ENCODE peak calls at places on chromosomes 7 and 10, in five cellular contexts. L is ovary; X is neuronal stem cell; G is CD8-positive, alpha-beta memory T cell; J is MM.1S. N is an unnamed sample.

GRCh38 chr10:7664707-7665106 is 2.1 kb downstream of the ITIH5 start:
- DNase-seq in L (no peak), G (no peak), J (no peak), X (no peak), N (no peak)

GRCh38 chr7:73828107-73828803 is 2.5 kb upstream of the CLDN4 start:
- DNase-seq in L (no peak), J (no peak), X (no peak), G (no peak), N (peak)

GRCh38 chr7:135662373-135663114 is at the start of gene STMP1:
- DNase-seq in X (peak), L (peak), G (peak), J (peak), N (peak)

GRCh38 chr7:32163141-32163806 is 93.1 kb upstream of the PDE1C start:
- DNase-seq in L (no peak), X (no peak), G (no peak), J (no peak), N (no peak)

GRCh38 chr7:43872401-43873165 is 3.3 kb upstream of the MRPS24 start:
- DNase-seq in G (no peak), X (no peak), J (no peak), L (no peak), N (peak)

GRCh38 chr10:60335708-60336107 is 54.0 kb downstream of the ANK3 start:
- DNase-seq in L (no peak), J (no peak), X (no peak), G (no peak), N (no peak)

GRCh38 chr10:94183666-94184264 is 179.0 kb downstream of the NOC3L start:
- DNase-seq in J (no peak), L (no peak), X (no peak), G (no peak), N (no peak)

GRCh38 chr7:138699661-138700060 is 1.5 kb downstream of the SVOPL start:
- DNase-seq in L (no peak), J (no peak), G (no peak), X (no peak), N (no peak)

GRCh38 chr10:62073429-62073828 is 171.9 kb downstream of the ARID5B start:
- DNase-seq in J (no peak), L (no peak), G (no peak), X (no peak), N (no peak)

DNA sequence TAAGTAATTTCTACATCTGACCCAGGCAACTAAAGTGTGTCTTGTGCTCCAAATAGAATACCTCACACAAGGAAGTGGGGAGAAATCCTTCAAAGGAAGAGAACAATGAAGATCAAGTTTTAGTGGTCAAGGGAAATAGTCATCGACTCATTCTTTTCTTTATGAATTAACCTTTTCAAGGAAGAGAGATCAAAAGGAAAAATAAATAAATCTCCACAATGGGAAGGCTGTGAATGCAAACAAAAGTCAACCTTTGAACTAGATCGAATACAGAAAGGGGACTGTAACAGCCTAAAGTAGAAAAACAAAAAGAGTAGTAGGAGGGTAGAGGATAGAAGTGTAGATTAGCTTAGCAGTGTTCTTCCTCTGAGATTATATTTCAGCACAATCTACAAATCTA is 274.6 kb upstream of the COBL start:
- DNase-seq in G (no peak), X (no peak), L (no peak), J (no peak), N (no peak)
- H3K4me3 ChIP-seq in G (no peak), X (no peak), L (no peak), J (no peak), N (no peak)

GRCh38 chr10:79313320-79313719 is 33.9 kb upstream of the PPIF start:
- DNase-seq in J (no peak), X (no peak), L (no peak), G (no peak), N (no peak)

GRCh38 chr10:79311581-79312407 is 35.5 kb upstream of the PPIF start:
- DNase-seq in G (no peak), L (no peak), J (no peak), X (no peak), N (no peak)

GRCh38 chr10:79313911-79314439 is 33.3 kb upstream of the PPIF start:
- DNase-seq in G (no peak), L (no peak), X (no peak), J (no peak), N (no peak)

GRCh38 chr10:79310911-79311573 is 36.2 kb upstream of the PPIF start:
- DNase-seq in J (no peak), G (no peak), X (peak), L (no peak), N (no peak)

GRCh38 chr10:79312601-79313187 is 34.6 kb upstream of the PPIF start:
- DNase-seq in X (no peak), J (no peak), G (no peak), L (no peak), N (no peak)
- H3K27ac ChIP-seq in X (no peak), J (no peak), G (no peak), L (no peak), N (no peak)

GRCh38 chr7:29146082-29146706 is at the start of gene CPVL:
- DNase-seq in G (no peak), X (peak), L (peak), J (no peak), N (peak)
- H3K4me3 ChIP-seq in G (no peak), X (peak), L (peak), J (peak), N (peak)

GRCh38 chr10:5594271-5595036 is 69.7 kb downstream of the CALML3 start:
- DNase-seq in L (no peak), X (no peak), J (no peak), G (no peak), N (peak)

GRCh38 chr10:5598085-5598690 is 68.2 kb downstream of the ASB13 start:
- DNase-seq in J (no peak), L (no peak), G (no peak), X (no peak), N (no peak)

GRCh38 chr10:5595095-5595494 is 70.3 kb downstream of the CALML3 start:
- DNase-seq in L (no peak), G (no peak), J (no peak), X (no peak), N (no peak)

GRCh38 chr10:5595591-5596590 is 70.5 kb downstream of the ASB13 start:
- DNase-seq in G (no peak), L (no peak), X (no peak), J (no peak), N (no peak)

DNA sequence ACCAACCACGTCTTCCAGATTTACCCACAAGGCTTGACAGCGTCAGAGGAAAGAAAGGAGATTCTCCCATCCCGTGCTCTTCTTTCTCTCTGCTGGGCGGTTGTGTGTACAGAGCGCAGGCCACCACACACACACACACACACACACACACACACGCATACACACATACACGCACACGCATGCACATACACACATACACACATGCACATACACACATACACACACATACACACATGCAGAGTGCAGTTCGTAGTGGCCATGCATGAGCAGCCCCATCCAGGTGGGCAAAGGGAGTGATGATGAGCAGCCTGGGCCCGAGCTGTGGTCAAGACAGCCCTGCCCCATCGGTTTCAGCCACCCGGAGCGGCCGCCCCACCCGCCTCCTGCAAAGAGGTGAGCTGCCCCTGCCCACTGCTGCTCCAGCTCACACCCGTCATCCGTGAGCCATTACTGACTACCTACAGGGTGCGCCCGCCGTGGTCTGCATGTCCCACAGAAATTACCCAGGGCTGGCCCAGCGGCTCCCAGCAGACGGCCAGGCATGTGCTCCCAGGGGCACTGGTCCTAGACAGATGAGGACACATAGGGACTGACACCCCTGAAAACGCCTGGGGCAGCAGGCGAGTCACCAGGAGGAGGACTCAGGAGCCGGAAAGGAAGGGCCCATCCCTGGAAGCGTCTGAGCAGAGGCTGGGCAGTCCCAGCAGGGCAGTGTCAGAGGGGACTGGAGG is 69.6 kb downstream of the ASB13 start:
- DNase-seq in G (no peak), J (no peak), L (no peak), X (no peak), N (no peak)
- H3K27ac ChIP-seq in G (no peak), J (no peak), L (no peak), X (no peak), N (peak)